ENCODE peak calls at places on chromosomes 3 and 15, in ten cellular contexts. J, G, U, D, Z, V, X, K, O and L are unnamed samples.

GRCh38 chr3:2094941-2095340 is 3.7 kb upstream of the CNTN4 start:
- DNase-seq in K (no peak), J (no peak), U (no peak), Z (no peak), X (no peak), G (no peak), D (no peak), O (no peak), V (no peak), L (no peak)

GRCh38 chr3:69249001-69249400 is 126.6 kb upstream of the LMOD3 start:
- DNase-seq in J (no peak), V (no peak), O (no peak), X (no peak), U (no peak), Z (no peak), K (no peak), G (no peak), D (no peak), L (no peak)

GRCh38 chr3:52085883-52086282 is 29.5 kb upstream of the DUSP7 start:
- DNase-seq in G (no peak), O (peak; percentile 30), X (no peak), D (no peak), U (no peak), V (no peak), J (no peak), Z (no peak), K (no peak), L (peak; percentile 34)

GRCh38 chr15:41486286-41486685 is 7.4 kb upstream of the ITPKA start:
- DNase-seq in U (no peak), G (no peak), V (no peak), O (no peak), Z (no peak), K (no peak), X (no peak), D (no peak), J (no peak), L (no peak)

GRCh38 chr3:28050895-28051294 is 190.5 kb upstream of the CMC1 start:
- DNase-seq in Z (no peak), O (peak; percentile 42), X (peak; percentile 82), J (peak; percentile 47), U (no peak), G (peak; percentile 93), V (no peak), D (peak; percentile 21), K (no peak), L (no peak)

GRCh38 chr15:77865701-77866100 is 211.8 kb downstream of the TBC1D2B start:
- DNase-seq in K (no peak), D (no peak), X (no peak), Z (no peak), U (no peak), O (no peak), J (no peak), V (peak; percentile 44), G (no peak), L (peak; percentile 27)

GRCh38 chr3:141338881-141339280 is 29.4 kb upstream of the ZBTB38 start:
- DNase-seq in U (no peak), D (no peak), O (no peak), V (no peak), K (no peak), J (no peak), X (no peak), G (no peak), Z (no peak), L (no peak)

GRCh38 chr15:32030795-32031194 is 480 bp downstream of the CHRNA7 start:
- DNase-seq in D (no peak), U (no peak), J (no peak), V (no peak), X (peak; percentile 28), G (no peak), K (no peak), O (no peak), Z (no peak), L (no peak)

GRCh38 chr3:170506556-170506955 is 79.3 kb downstream of the SLC7A14 start:
- DNase-seq in K (no peak), O (no peak), D (no peak), U (no peak), G (no peak), X (peak; percentile 56), V (no peak), Z (no peak), J (peak; percentile 18), L (no peak)

GRCh38 chr3:64741344-64741743 is 53.5 kb upstream of the ADAMTS9 start:
- DNase-seq in G (no peak), K (no peak), V (no peak), J (no peak), Z (no peak), O (no peak), X (no peak), D (no peak), U (no peak), L (peak; percentile 48)

GRCh38 chr3:72951259-72951722 is 45.3 kb upstream of the PPP4R2 start:
- DNase-seq in J (no peak), O (no peak), D (no peak), U (peak; percentile 10), X (no peak), G (no peak), K (no peak), V (no peak), Z (no peak), L (no peak)

GRCh38 chr3:56291953-56292352 is 176.3 kb downstream of the ERC2 start:
- DNase-seq in K (no peak), J (no peak), X (no peak), V (no peak), U (no peak), G (no peak), Z (no peak), O (no peak), D (no peak), L (no peak)

GRCh38 chr15:94083467-94083991 is 147.8 kb upstream of the MCTP2 start:
- DNase-seq in K (no peak), U (no peak), J (no peak), D (no peak), V (no peak), O (no peak), X (no peak), G (no peak), Z (no peak), L (no peak)

GRCh38 chr3:158773845-158774542 is 27.9 kb upstream of the MFSD1 start:
- DNase-seq in X (no peak), G (no peak), V (no peak), U (no peak), K (no peak), O (no peak), J (no peak), Z (no peak), D (no peak), L (no peak)